ENCODE peak calls at places on chromosome 4, in four cellular contexts. O, T, K and G are unnamed samples.

GRCh38 chr4:95124906-95125504 is 367.2 kb downstream of the BMPR1B start:
- DNase-seq in T (peak), K (peak), O (peak), G (peak)

GRCh38 chr4:140174535-140174934 is 20.6 kb upstream of the MAML3 start:
- DNase-seq in K (no peak), T (no peak), O (no peak), G (no peak)

GRCh38 chr4:186792994-186793393 is 69.3 kb upstream of the FAT1 start:
- DNase-seq in O (peak), K (no peak), T (peak), G (no peak)

GRCh38 chr4:111748157-111748556 is 397.1 kb upstream of the FAM241A start:
- DNase-seq in K (no peak), O (no peak), T (no peak), G (no peak)

GRCh38 chr4:163527172-163527571 is 32.7 kb downstream of the TMA16 start:
- DNase-seq in K (no peak), T (no peak), O (no peak), G (no peak)

GRCh38 chr4:86981789-86982188 is 47.0 kb downstream of the AFF1 start:
- DNase-seq in T (no peak), K (peak), O (no peak), G (no peak)

GRCh38 chr4:17347445-17347844 is 164.4 kb downstream of the QDPR start:
- DNase-seq in T (peak), K (peak), O (peak), G (no peak)

GRCh38 chr4:67746797-67747495 is 7.2 kb downstream of the GNRHR start:
- DNase-seq in O (peak), K (peak), T (peak), G (no peak)

GRCh38 chr4:48854395-48854683 is 23.5 kb downstream of the OCIAD1 start:
- DNase-seq in T (no peak), K (no peak), O (no peak), G (no peak)

GRCh38 chr4:176896211-176896610 is 103.5 kb upstream of the VEGFC start:
- DNase-seq in K (peak), T (no peak), O (peak), G (no peak)

GRCh38 chr4:163587867-163588266 is 93.4 kb downstream of the TMA16 start:
- DNase-seq in T (no peak), K (peak), O (no peak), G (peak)

GRCh38 chr4:92163348-92163747 is 140.4 kb upstream of the GRID2 start:
- DNase-seq in K (no peak), O (peak), T (no peak), G (no peak)

GRCh38 chr4:98113005-98113404 is 30.3 kb downstream of the STPG2 start:
- DNase-seq in K (peak), O (peak), T (peak), G (peak)

GRCh38 chr4:141020801-141021261 is 112.4 kb downstream of the RNF150 start:
- DNase-seq in O (peak), T (peak), K (no peak), G (peak)

GRCh38 chr4:145315828-145316227 is 135.4 kb upstream of the OTUD4 start:
- DNase-seq in O (no peak), K (peak), T (peak), G (no peak)

GRCh38 chr4:53821179-53821851 is 230.0 kb upstream of the LNX1 start:
- DNase-seq in T (no peak), K (no peak), O (no peak), G (no peak)

GRCh38 chr4:53591372-53591892 is at the start of gene LNX1:
- DNase-seq in K (no peak), O (no peak), T (no peak), G (no peak)

GRCh38 chr4:100041646-100042045 is 91.6 kb upstream of the H2AZ1 start:
- DNase-seq in O (no peak), T (no peak), K (no peak), G (no peak)
- H3K4me3 ChIP-seq in O (no peak), T (no peak), K (no peak), G (no peak)

GRCh38 chr4:6910340-6910959 is 824 bp downstream of the TBC1D14 start:
- DNase-seq in T (no peak), O (no peak), K (peak), G (no peak)

GRCh38 chr4:6907658-6908191 is 1.9 kb upstream of the TBC1D14 start:
- DNase-seq in T (no peak), O (peak), K (no peak), G (no peak)

GRCh38 chr4:6909113-6909969 is at the start of gene TBC1D14:
- DNase-seq in O (peak), T (peak), K (peak), G (peak)

GRCh38 chr4:6909970-6910339 is 329 bp downstream of the TBC1D14 start:
- DNase-seq in T (no peak), K (peak), O (no peak), G (no peak)

DNA sequence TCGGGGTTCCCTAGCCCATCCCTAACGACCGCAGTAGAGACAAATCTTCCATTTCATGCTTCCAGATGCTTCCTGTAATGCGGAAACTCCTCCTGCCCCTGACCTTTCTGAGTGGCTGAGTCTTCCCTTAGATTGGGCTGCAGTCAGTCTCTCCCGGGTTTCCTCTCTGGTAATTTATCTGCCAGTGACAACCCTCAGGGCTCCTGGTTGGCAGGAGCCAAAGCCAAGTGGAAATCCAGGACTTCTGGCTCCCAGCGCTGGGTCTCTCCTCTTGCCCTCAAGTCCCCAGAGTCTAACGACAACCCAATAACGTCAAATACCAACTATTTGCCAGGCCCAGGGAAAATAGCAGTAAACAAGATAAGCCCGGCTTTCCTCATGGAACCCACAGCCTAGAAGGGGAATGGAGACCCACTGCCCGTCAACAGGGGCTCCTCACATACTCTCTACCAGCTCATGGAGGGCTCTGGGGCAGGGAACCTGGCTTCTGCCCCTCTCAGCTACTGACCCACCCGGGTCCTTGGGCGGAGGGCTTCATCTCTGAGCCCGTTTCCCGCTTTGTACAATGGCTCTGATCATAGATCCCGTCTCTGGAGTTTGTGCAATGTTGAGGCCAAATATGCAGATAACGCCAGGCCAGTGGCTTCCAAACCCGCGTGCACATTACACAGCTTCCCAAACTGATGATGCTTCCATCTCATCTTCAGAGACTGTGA is 1.1 kb upstream of the TBC1D14 start:
- DNase-seq in T (peak), K (no peak), O (peak), G (no peak)
- H3K4me3 ChIP-seq in T (peak), K (peak), O (peak), G (peak)

DNA sequence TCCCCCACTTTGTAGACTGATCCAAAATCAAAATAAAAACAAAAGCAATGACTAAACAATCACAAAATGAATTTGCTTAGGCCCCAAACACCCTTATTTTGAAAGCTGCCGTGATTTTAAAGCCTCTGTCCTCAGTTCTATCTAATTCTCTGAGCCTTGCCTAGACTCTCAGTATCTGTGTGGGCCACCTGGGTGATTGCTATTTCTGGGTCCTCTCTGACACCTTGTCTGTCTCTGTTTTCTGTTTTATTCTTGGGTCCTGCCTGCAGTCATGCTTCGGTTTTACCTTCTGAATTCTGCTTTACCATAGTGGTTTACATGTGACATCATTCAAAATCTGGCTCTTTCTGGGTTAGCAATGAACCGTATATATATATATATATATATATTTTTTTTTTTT is 710.8 kb upstream of the SLIT2 start:
- DNase-seq in K (no peak), T (no peak), O (no peak), G (no peak)
- H3K4me3 ChIP-seq in K (no peak), T (no peak), O (no peak), G (no peak)

GRCh38 chr4:3388461-3389185 is 53.1 kb upstream of the HGFAC start:
- DNase-seq in O (peak), T (peak), K (peak), G (peak)

GRCh38 chr4:3387943-3388348 is 53.8 kb upstream of the HGFAC start:
- DNase-seq in O (peak), T (peak), K (peak), G (no peak)

GRCh38 chr4:3386486-3386885 is 55.3 kb upstream of the HGFAC start:
- DNase-seq in K (no peak), T (no peak), O (no peak), G (no peak)

GRCh38 chr4:3385719-3386440 is 55.9 kb upstream of the HGFAC start:
- DNase-seq in O (no peak), K (no peak), T (no peak), G (no peak)

GRCh38 chr4:3387154-3387942 is 54.4 kb upstream of the HGFAC start:
- DNase-seq in K (no peak), O (no peak), T (no peak), G (no peak)
- H3K4me3 ChIP-seq in K (no peak), O (no peak), T (peak), G (peak)

GRCh38 chr4:182207806-182208483 is 35.3 kb upstream of the TENM3 start:
- DNase-seq in K (no peak), T (peak), O (peak), G (peak)
- H3K4me3 ChIP-seq in K (no peak), T (no peak), O (no peak), G (no peak)

GRCh38 chr4:56465599-56466295 is 1.7 kb upstream of the SRP72 start:
- DNase-seq in K (no peak), O (no peak), T (peak), G (no peak)
- H3K4me3 ChIP-seq in K (peak), O (peak), T (peak), G (peak)